ENCODE peak calls at places on chromosome X, in five cellular contexts. S is left ventricle myocardium inferior, G is suprapubic skin, P is fibroblast of the aortic adventitia, U is fibroblast of villous mesenchyme. L is an unnamed sample.

GRCh38 chrX:44817029-44817428 is 26.8 kb upstream of the DUSP21 start:
- DNase-seq in S (no peak), G (no peak), P (no peak), U (no peak), L (no peak)

GRCh38 chrX:77731821-77732419 is 54.1 kb downstream of the ATRX start:
- DNase-seq in S (no peak), G (no peak), P (no peak), U (no peak), L (no peak)

GRCh38 chrX:64204252-64204651 is 1.3 kb downstream of the AMER1 start:
- DNase-seq in S (peak; percentile 17), G (no peak), P (no peak), U (no peak), L (peak; percentile 3)

GRCh38 chrX:110081740-110082139 is 78.8 kb downstream of the TMEM164 start:
- DNase-seq in S (peak; percentile 56), G (no peak), P (no peak), U (peak; percentile 57), L (no peak)

GRCh38 chrX:121208563-121208962 is 161.2 kb downstream of the GLUD2 start:
- DNase-seq in S (no peak), G (no peak), P (no peak), U (no peak), L (no peak)

GRCh38 chrX:154458954-154459829 is 1.1 kb downstream of the PLXNA3 start:
- DNase-seq in S (peak; percentile 28), G (no peak), P (no peak), U (no peak), L (no peak)

GRCh38 chrX:46204721-46205422 is 340.3 kb downstream of the ZNF674 start:
- DNase-seq in S (no peak), G (no peak), P (no peak), U (no peak), L (no peak)

GRCh38 chrX:11351375-11352295 is 58.4 kb downstream of the AMELX start:
- DNase-seq in S (peak; percentile 63), G (peak; percentile 55), P (peak; percentile 72), U (peak; percentile 91), L (no peak)

GRCh38 chrX:134694935-134695334 is 36.7 kb upstream of the PLAC1 start:
- DNase-seq in S (no peak), G (no peak), P (no peak), U (no peak), L (no peak)

GRCh38 chrX:150693782-150694574 is 782 bp downstream of the MTMR1 start:
- DNase-seq in S (peak; percentile 30), G (peak; percentile 77), P (peak; percentile 68), U (peak; percentile 53), L (peak; percentile 88)

GRCh38 chrX:1521459-1521956 is 15.5 kb downstream of the P2RY8 start:
- DNase-seq in S (no peak), G (no peak), P (no peak), U (no peak), L (peak; percentile 89)

GRCh38 chrX:69024931-69025330 is 140.3 kb downstream of the PJA1 start:
- DNase-seq in S (peak; percentile 78), G (peak; percentile 82), P (peak; percentile 78), U (peak; percentile 51), L (no peak)

GRCh38 chrX:1170243-1170642 is 42.2 kb downstream of the CRLF2 start:
- DNase-seq in S (no peak), G (no peak), P (no peak), U (no peak), L (no peak)

GRCh38 chrX:53362439-53362838 is 60.0 kb downstream of the SMC1A start:
- DNase-seq in S (no peak), G (no peak), P (no peak), U (peak; percentile 21), L (no peak)

GRCh38 chrX:19627533-19627932 is 112.2 kb upstream of the MAP3K15 start:
- DNase-seq in S (no peak), G (no peak), P (peak; percentile 13), U (no peak), L (no peak)

GRCh38 chrX:30779453-30780030 is 109.5 kb downstream of the TAB3 start:
- DNase-seq in S (no peak), G (no peak), P (no peak), U (no peak), L (no peak)

GRCh38 chrX:129808163-129808828 is 28.5 kb downstream of the SASH3 start:
- DNase-seq in S (no peak), G (no peak), P (peak; percentile 62), U (peak; percentile 58), L (no peak)

GRCh38 chrX:45274576-45274975 is 73.9 kb upstream of the DIPK2B start:
- DNase-seq in S (no peak), G (no peak), P (peak; percentile 25), U (no peak), L (no peak)

GRCh38 chrX:134803060-134803459 is 144.8 kb upstream of the PLAC1 start:
- DNase-seq in S (no peak), G (no peak), P (no peak), U (no peak), L (no peak)

GRCh38 chrX:28188526-28188925 is 207.3 kb upstream of the DCAF8L1 start:
- DNase-seq in S (no peak), G (no peak), P (no peak), U (no peak), L (no peak)

GRCh38 chrX:136209751-136210150 is 41.4 kb downstream of the MAP7D3 start:
- DNase-seq in S (no peak), G (no peak), P (no peak), U (no peak), L (no peak)

GRCh38 chrX:85159644-85160043 is 83.9 kb downstream of the SATL1 start:
- DNase-seq in S (no peak), G (no peak), P (no peak), U (no peak), L (no peak)

GRCh38 chrX:28498658-28499057 is 88.6 kb upstream of the IL1RAPL1 start:
- DNase-seq in S (no peak), G (no peak), P (no peak), U (no peak), L (no peak)

GRCh38 chrX:38458071-38458470 is 103.3 kb upstream of the TSPAN7 start:
- DNase-seq in S (no peak), G (no peak), P (no peak), U (no peak), L (no peak)

GRCh38 chrX:41909068-41909467 is 14.3 kb downstream of the CASK start:
- DNase-seq in S (no peak), G (no peak), P (no peak), U (no peak), L (no peak)

GRCh38 chrX:68647156-68647957 is at the start of gene STARD8:
- DNase-seq in S (peak; percentile 24), G (no peak), P (peak; percentile 42), U (peak; percentile 18), L (no peak)

GRCh38 chrX:66046612-66047235 is 6.8 kb upstream of the VSIG4 start:
- DNase-seq in S (no peak), G (no peak), P (no peak), U (no peak), L (peak; percentile 57)

GRCh38 chrX:83278988-83279387 is 229.1 kb upstream of the POU3F4 start:
- DNase-seq in S (no peak), G (no peak), P (no peak), U (no peak), L (no peak)

GRCh38 chrX:11756354-11757318 is 1.4 kb upstream of the MSL3 start:
- DNase-seq in S (no peak), G (no peak), P (peak; percentile 54), U (no peak), L (no peak)

GRCh38 chrX:139559383-139560042 is 29.0 kb downstream of the F9 start:
- DNase-seq in S (no peak), G (no peak), P (peak; percentile 79), U (peak; percentile 50), L (peak; percentile 26)

GRCh38 chrX:132023896-132024386 is 839 bp downstream of the STK26 start:
- DNase-seq in S (peak; percentile 10), G (no peak), P (no peak), U (no peak), L (peak; percentile 69)
- H3K4me3 ChIP-seq in S (peak overlapping the region; percentile 68), G (peak overlapping the region; percentile 66), P (peak overlapping the region; percentile 57), U (peak overlapping the region; percentile 65), L (peak overlapping the region; percentile 85)

GRCh38 chrX:96971812-96972211 is 88.1 kb downstream of the RPA4 start:
- DNase-seq in S (no peak), G (no peak), P (no peak), U (no peak), L (no peak)
- TF ChIP-seq CTCF in S (no peak), G (no peak), P (no peak), U (no peak), L (no peak)

GRCh38 chrX:2824886-2825285 is 3.8 kb upstream of the GYG2 start:
- DNase-seq in S (no peak), G (no peak), P (no peak), U (no peak), L (no peak)

GRCh38 chrX:2829469-2830246 is 928 bp downstream of the GYG2 start:
- DNase-seq in S (no peak), G (no peak), P (no peak), U (no peak), L (no peak)

GRCh38 chrX:2829066-2829430 is 318 bp downstream of the GYG2 start:
- DNase-seq in S (no peak), G (no peak), P (no peak), U (no peak), L (no peak)

GRCh38 chrX:2831471-2832228 is 2.9 kb downstream of the GYG2 start:
- DNase-seq in S (no peak), G (no peak), P (no peak), U (no peak), L (no peak)

DNA sequence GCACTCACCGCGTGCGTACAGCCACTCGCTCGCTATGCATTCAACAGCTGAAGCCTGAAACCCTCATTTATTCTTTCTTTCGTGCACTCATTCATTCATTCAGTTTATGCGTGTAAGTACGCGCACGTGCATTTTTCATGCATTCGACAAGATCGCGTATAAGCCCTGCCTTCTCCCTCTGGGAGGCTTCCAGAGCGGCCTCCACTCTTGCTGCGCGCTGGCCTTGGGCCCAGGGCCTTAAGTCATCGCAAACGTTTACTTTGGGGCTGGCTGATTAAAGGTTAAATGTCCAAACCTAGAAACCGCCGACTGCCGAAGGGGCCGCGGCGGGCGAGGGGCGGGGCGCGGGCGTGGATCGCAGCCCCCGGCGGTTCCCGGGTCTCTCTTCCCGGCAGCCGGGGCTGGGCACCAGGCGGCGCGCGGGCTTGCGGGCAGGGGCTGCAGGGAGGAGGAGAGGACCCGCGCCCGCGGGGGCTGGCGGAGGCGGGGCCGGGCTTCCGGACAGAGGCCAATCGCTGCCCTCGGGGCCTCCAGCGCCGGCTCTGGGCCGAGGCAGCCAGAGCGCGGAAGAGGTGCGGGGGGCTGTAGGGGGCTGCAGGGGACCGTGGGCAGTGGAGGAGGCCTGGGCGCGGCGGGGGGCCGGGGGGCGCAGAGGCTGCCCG is at the start of gene GYG2:
- DNase-seq in S (no peak), G (no peak), P (peak; percentile 22), U (peak; percentile 59), L (no peak)
- H3K4me3 ChIP-seq in S (peak within 1 kb of the TSS; percentile 56), G (peak within 1 kb of the TSS; percentile 46), P (peak within 1 kb of the TSS; percentile 61), U (peak within 1 kb of the TSS; percentile 59), L (no peak within 1 kb of the TSS)

GRCh38 chrX:40244116-40244515 is 146.4 kb upstream of the BCOR start:
- DNase-seq in S (no peak), G (no peak), P (no peak), U (peak; percentile 88), L (no peak)

GRCh38 chrX:40244980-40245379 is 147.2 kb upstream of the BCOR start:
- DNase-seq in S (no peak), G (no peak), P (peak; percentile 81), U (peak; percentile 54), L (no peak)

GRCh38 chrX:40247382-40247781 is 149.6 kb upstream of the BCOR start:
- DNase-seq in S (no peak), G (no peak), P (no peak), U (no peak), L (no peak)

GRCh38 chrX:40243699-40244098 is 145.9 kb upstream of the BCOR start:
- DNase-seq in S (no peak), G (no peak), P (no peak), U (no peak), L (no peak)

GRCh38 chrX:40245411-40246140 is 147.8 kb upstream of the BCOR start:
- DNase-seq in S (peak; percentile 29), G (no peak), P (peak; percentile 71), U (peak; percentile 53), L (no peak)
- TF ChIP-seq CTCF in S (no peak), G (no peak), P (no peak), U (no peak), L (no peak)